ENCODE peak calls at places on chromosomes 1 and 21, in eight cellular contexts. Y is kidney, U is omental fat pad, V is progenitor cell of endocrine pancreas, H is gastrocnemius medialis, J is CD14-positive monocyte, S is GM23338, A is adrenal gland. L is an unnamed sample.
A peak's percentile ranks its signal among the peaks of the same experiment; 100 is the strongest.

GRCh38 chr21:41170442-41170841 is 2.5 kb downstream of the BACE2 start:
- DNase-seq in Y (no peak), A (no peak), J (no peak), H (no peak), V (peak; percentile 39), S (peak; percentile 74), U (no peak), L (peak; percentile 58)

GRCh38 chr1:7220007-7220406 is 434.8 kb downstream of the CAMTA1 start:
- DNase-seq in V (no peak), A (no peak), S (no peak), H (no peak), Y (no peak), J (no peak), U (no peak), L (no peak)

GRCh38 chr1:109643385-109644230 is 12.3 kb upstream of the GSTM4 start:
- DNase-seq in S (peak; percentile 96), A (peak; percentile 74), U (peak; percentile 70), J (peak; percentile 70), Y (peak; percentile 91), V (peak; percentile 88), H (peak; percentile 60), L (peak; percentile 96)

GRCh38 chr1:115156826-115157468 is 67.6 kb upstream of the TSPAN2 start:
- DNase-seq in S (no peak), H (no peak), V (no peak), A (no peak), U (no peak), Y (no peak), J (no peak), L (no peak)

GRCh38 chr1:36108314-36108713 is 16.7 kb downstream of the COL8A2 start:
- DNase-seq in Y (peak; percentile 60), U (no peak), J (no peak), A (no peak), H (no peak), V (no peak), S (no peak), L (no peak)

GRCh38 chr1:41768538-41768937 is 150.2 kb downstream of the HIVEP3 start:
- DNase-seq in Y (no peak), A (no peak), S (no peak), J (peak; percentile 69), H (no peak), V (no peak), U (no peak), L (no peak)

GRCh38 chr21:37503848-37504467 is 137.4 kb downstream of the DYRK1A start:
- DNase-seq in S (no peak), H (no peak), J (no peak), A (no peak), Y (no peak), V (no peak), U (no peak), L (no peak)

GRCh38 chr1:229624906-229625871 is 733 bp downstream of the TAF5L start:
- DNase-seq in V (peak; percentile 54), A (peak; percentile 35), U (peak; percentile 38), J (no peak), S (peak; percentile 71), H (peak; percentile 58), Y (peak; percentile 89), L (peak; percentile 47)

GRCh38 chr1:108703939-108704338 is 8.8 kb upstream of the FNDC7 start:
- DNase-seq in V (no peak), J (no peak), Y (no peak), A (no peak), U (no peak), H (no peak), S (no peak), L (no peak)

GRCh38 chr1:39484564-39484963 is 6.9 kb upstream of the BMP8A start:
- DNase-seq in J (no peak), U (no peak), S (no peak), A (no peak), Y (no peak), V (no peak), H (no peak), L (no peak)

GRCh38 chr1:181769846-181770245 is 286.5 kb downstream of the CACNA1E start:
- DNase-seq in Y (no peak), V (no peak), U (no peak), S (no peak), A (no peak), J (no peak), H (no peak), L (no peak)

GRCh38 chr1:58841455-58841854 is 57.6 kb upstream of the JUN start:
- DNase-seq in U (no peak), Y (no peak), J (no peak), V (no peak), S (peak; percentile 74), H (no peak), A (peak; percentile 31), L (no peak)
- TF ChIP-seq CTCF in U (no peak), Y (peak; percentile 31), J (peak; percentile 60), V (peak; percentile 27), S (peak; percentile 64), H (peak; percentile 12), A (peak; percentile 25), L (peak; percentile 59)

GRCh38 chr1:17953921-17954320 is 153.7 kb upstream of the IGSF21 start:
- DNase-seq in J (no peak), H (no peak), A (no peak), S (no peak), V (no peak), U (no peak), Y (no peak), L (no peak)

GRCh38 chr1:17946434-17946833 is 161.2 kb upstream of the IGSF21 start:
- DNase-seq in S (no peak), Y (no peak), V (no peak), A (no peak), H (no peak), J (no peak), U (no peak), L (no peak)

GRCh38 chr1:17948594-17948993 is 159.0 kb upstream of the IGSF21 start:
- DNase-seq in S (no peak), J (no peak), Y (no peak), H (no peak), U (no peak), V (no peak), A (no peak), L (no peak)

GRCh38 chr1:17952506-17952905 is 155.1 kb upstream of the IGSF21 start:
- DNase-seq in U (no peak), A (no peak), V (no peak), J (no peak), H (no peak), S (no peak), Y (no peak), L (no peak)

GRCh38 chr1:17950728-17951127 is 156.9 kb upstream of the IGSF21 start:
- DNase-seq in V (no peak), A (no peak), J (no peak), U (no peak), S (no peak), Y (no peak), H (no peak), L (no peak)
- TF ChIP-seq CTCF in V (no peak), A (no peak), J (no peak), U (no peak), S (no peak), Y (no peak), H (no peak), L (no peak)

GRCh38 chr1:155978325-155978972 is at the start of gene ARHGEF2:
- DNase-seq in Y (peak; percentile 95), V (peak; percentile 46), J (peak; percentile 93), U (peak; percentile 57), H (peak; percentile 71), S (peak; percentile 97), A (peak; percentile 71), L (peak; percentile 74)
- TF ChIP-seq CTCF in Y (no peak), V (peak; percentile 58), J (no peak), U (no peak), H (peak; percentile 26), S (peak; percentile 54), A (no peak), L (no peak)

DNA sequence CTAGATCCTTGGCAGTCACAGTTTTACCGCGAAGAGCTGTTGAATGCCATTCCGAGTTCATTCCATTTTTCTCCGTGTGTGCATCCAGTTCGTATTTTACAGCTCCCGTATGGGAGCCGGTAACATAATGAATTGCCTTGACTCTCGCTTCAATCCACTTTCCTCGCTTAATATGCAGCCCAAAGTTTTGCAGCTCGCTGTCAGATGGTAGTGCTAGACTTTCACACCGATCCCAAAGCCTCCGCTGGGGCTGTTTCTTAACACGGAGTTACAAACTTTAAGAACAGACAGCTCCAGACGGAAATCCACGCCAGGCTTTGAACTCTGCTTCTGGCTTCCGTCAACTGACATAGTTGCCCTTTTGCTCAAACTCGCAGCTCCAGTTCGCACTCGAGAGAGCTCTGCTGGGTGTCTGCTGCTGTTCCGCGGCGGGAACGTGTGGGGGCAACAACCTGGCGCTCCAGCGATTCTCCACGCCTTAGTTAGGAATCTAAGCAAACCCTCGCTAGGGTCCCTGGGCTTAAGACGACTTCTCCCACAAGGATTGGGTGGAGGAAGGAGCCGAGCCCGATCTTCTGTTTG is 3.5 kb upstream of the ARID1A start:
- DNase-seq in Y (peak; percentile 94), A (peak; percentile 87), J (peak; percentile 75), V (peak; percentile 51), S (peak; percentile 90), H (peak; percentile 77), U (peak; percentile 47), L (peak; percentile 66)
- TF ChIP-seq CTCF in Y (peak; percentile 22), A (peak; percentile 12), J (no peak), V (peak; percentile 23), S (no peak), H (no peak), U (no peak), L (no peak)

DNA sequence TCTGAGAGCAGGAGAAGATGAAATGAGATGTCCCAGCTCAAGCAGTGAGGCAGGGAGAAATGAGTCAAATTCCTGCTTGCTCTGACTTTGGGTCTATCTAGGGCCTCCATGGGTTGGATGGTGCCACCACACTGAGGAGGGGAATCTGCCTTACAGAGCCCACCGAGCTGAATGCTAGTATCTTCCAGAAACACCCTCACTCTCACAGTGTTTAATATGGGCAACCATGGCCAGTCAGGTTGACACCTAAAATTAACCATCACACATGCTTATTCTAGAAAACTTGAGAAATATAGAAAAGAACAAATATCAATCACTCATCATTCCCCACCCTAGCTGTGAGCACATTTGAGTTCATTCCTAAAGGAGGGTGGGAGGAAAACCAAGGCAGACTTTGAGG is 29.4 kb upstream of the FHAD1 start:
- DNase-seq in V (no peak), J (no peak), A (no peak), U (no peak), S (no peak), H (no peak), Y (no peak), L (no peak)
- TF ChIP-seq CTCF in V (no peak), J (no peak), A (no peak), U (no peak), S (no peak), H (no peak), Y (no peak), L (no peak)

DNA sequence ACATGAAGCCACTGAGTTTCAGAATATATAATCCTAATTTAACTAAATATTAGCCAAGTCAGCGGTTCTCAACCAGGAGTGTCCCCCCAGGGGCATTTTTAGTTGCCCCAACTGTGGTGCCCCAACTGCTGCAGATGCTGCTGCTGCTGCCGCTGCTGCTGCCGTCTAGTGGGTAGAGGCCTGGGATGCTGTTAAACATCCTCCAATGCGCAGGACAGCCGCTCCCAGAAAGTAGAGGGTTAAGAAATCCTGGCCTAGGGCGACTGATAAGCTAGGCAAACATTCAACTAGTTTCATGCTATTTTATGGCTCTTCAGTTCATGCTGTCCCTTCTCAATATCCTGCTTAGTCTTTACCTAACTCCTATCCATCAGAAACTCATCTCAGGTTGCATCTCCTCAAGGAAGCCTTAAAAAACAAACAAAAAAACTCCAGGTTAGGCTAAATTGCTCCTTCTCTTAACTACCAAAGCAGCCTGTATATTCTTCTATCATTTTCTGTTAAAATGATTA is 9.9 kb upstream of the DCAF6 start:
- DNase-seq in Y (no peak), S (peak; percentile 42), J (no peak), H (no peak), U (no peak), V (no peak), A (no peak), L (no peak)
- TF ChIP-seq CTCF in Y (no peak), S (peak; percentile 35), J (no peak), H (no peak), U (no peak), V (peak; percentile 38), A (no peak), L (no peak)